ENCODE peak calls at places on chromosomes 5 and 9, in nine cellular contexts. U is A549, X is NB4, S is H1, N is endothelial cell of umbilical vein, B is HepG2, L is WTC11, H is K562, Q is SK-N-SH. W is an unnamed sample.

GRCh38 chr9:123637940-123638634 is 282.1 kb downstream of the CRB2 start:
- DNase-seq in U (no peak), X (peak), S (no peak), N (peak), B (no peak), L (no peak), H (peak), Q (no peak), W (no peak)

GRCh38 chr9:111937781-111938426 is 41.3 kb downstream of the UGCG start:
- DNase-seq in U (no peak), X (peak), S (no peak), N (peak), B (no peak), L (no peak), H (peak), Q (no peak), W (no peak)

GRCh38 chr9:133944746-133945135 is 47.4 kb downstream of the VAV2 start:
- DNase-seq in U (no peak), X (no peak), S (no peak), N (peak), B (no peak), L (no peak), H (no peak), Q (no peak), W (no peak)

GRCh38 chr9:126420643-126421564 is 94.3 kb downstream of the MVB12B start:
- DNase-seq in U (peak), X (no peak), S (no peak), N (no peak), B (peak), L (no peak), H (no peak), Q (no peak), W (peak)

GRCh38 chr9:98570055-98570454 is 138.7 kb downstream of the GABBR2 start:
- DNase-seq in U (no peak), X (no peak), S (no peak), N (no peak), B (no peak), L (no peak), H (no peak), Q (no peak), W (no peak)

GRCh38 chr5:36877667-36878420 is 1.3 kb downstream of the NIPBL start:
- DNase-seq in U (peak), X (peak), S (no peak), N (peak), B (peak), L (no peak), H (peak), Q (peak), W (peak)

GRCh38 chr5:142486581-142486980 is 161.8 kb upstream of the SPRY4 start:
- DNase-seq in U (no peak), X (no peak), S (no peak), N (no peak), B (no peak), L (no peak), H (no peak), Q (no peak), W (no peak)

GRCh38 chr5:457195-457961 is 14.4 kb downstream of the EXOC3 start:
- DNase-seq in U (no peak), X (no peak), S (no peak), N (no peak), B (no peak), L (no peak), H (no peak), Q (no peak), W (no peak)

GRCh38 chr5:123795688-123796087 is 283.7 kb downstream of the CSNK1G3 start:
- DNase-seq in U (no peak), X (no peak), S (no peak), N (no peak), B (no peak), L (no peak), H (no peak), Q (no peak), W (no peak)

GRCh38 chr5:1730487-1730847 is 69.2 kb downstream of the MRPL36 start:
- DNase-seq in U (no peak), X (no peak), S (peak), N (no peak), B (no peak), L (no peak), H (no peak), Q (peak), W (no peak)

GRCh38 chr5:152505442-152506042 is 100.5 kb upstream of the NMUR2 start:
- DNase-seq in U (peak), X (peak), S (peak), N (peak), B (peak), L (peak), H (peak), Q (peak), W (peak)

GRCh38 chr5:135345945-135346731 is 52.9 kb downstream of the MACROH2A1 start:
- DNase-seq in U (no peak), X (no peak), S (no peak), N (no peak), B (no peak), L (no peak), H (no peak), Q (no peak), W (no peak)

GRCh38 chr9:125472926-125473701 is 211.5 kb downstream of the GAPVD1 start:
- DNase-seq in U (no peak), X (no peak), S (no peak), N (peak), B (peak), L (peak), H (peak), Q (peak), W (no peak)

GRCh38 chr9:89408628-89409101 is 89.2 kb downstream of the SEMA4D start:
- DNase-seq in U (no peak), X (peak), S (no peak), N (no peak), B (no peak), L (no peak), H (no peak), Q (no peak), W (no peak)

GRCh38 chr9:15295761-15296405 is 11.1 kb downstream of the TTC39B start:
- DNase-seq in U (peak), X (peak), S (peak), N (peak), B (peak), L (no peak), H (no peak), Q (no peak), W (no peak)

GRCh38 chr5:63154480-63155309 is 576.1 kb downstream of the LRRC70 start:
- DNase-seq in U (no peak), X (no peak), S (no peak), N (no peak), B (no peak), L (no peak), H (no peak), Q (no peak), W (no peak)

GRCh38 chr5:72531496-72532190 is 24.4 kb upstream of the ZNF366 start:
- DNase-seq in U (no peak), X (no peak), S (no peak), N (peak), B (no peak), L (no peak), H (no peak), Q (no peak), W (no peak)

GRCh38 chr9:131923766-131924165 is 155.9 kb downstream of the MED27 start:
- DNase-seq in U (no peak), X (no peak), S (no peak), N (peak), B (no peak), L (no peak), H (no peak), Q (no peak), W (no peak)

GRCh38 chr5:43874772-43875171 is 271.8 kb downstream of the NNT start:
- DNase-seq in U (no peak), X (no peak), S (no peak), N (no peak), B (peak), L (no peak), H (no peak), Q (no peak), W (no peak)

GRCh38 chr5:117138523-117138922 is 563.9 kb upstream of the SEMA6A start:
- DNase-seq in U (no peak), X (no peak), S (no peak), N (no peak), B (no peak), L (no peak), H (no peak), Q (no peak), W (no peak)

GRCh38 chr9:3441197-3441816 is 84.5 kb downstream of the RFX3 start:
- DNase-seq in U (peak), X (peak), S (no peak), N (peak), B (peak), L (peak), H (peak), Q (peak), W (peak)

GRCh38 chr5:56075361-56075760 is 80.6 kb upstream of the IL6ST start:
- DNase-seq in U (no peak), X (no peak), S (no peak), N (peak), B (no peak), L (no peak), H (no peak), Q (no peak), W (no peak)

GRCh38 chr9:110744753-110745522 is 76.3 kb downstream of the MUSK start:
- DNase-seq in U (peak), X (no peak), S (no peak), N (peak), B (no peak), L (no peak), H (no peak), Q (no peak), W (peak)

GRCh38 chr9:37390759-37391158 is 31.7 kb upstream of the GRHPR start:
- DNase-seq in U (no peak), X (peak), S (peak), N (no peak), B (peak), L (peak), H (peak), Q (no peak), W (peak)

GRCh38 chr9:79195904-79196303 is 375.9 kb upstream of the TLE4 start:
- DNase-seq in U (no peak), X (no peak), S (no peak), N (no peak), B (no peak), L (no peak), H (no peak), Q (no peak), W (no peak)

GRCh38 chr5:178998441-178998840 is 3.3 kb upstream of the GRM6 start:
- DNase-seq in U (no peak), X (no peak), S (no peak), N (no peak), B (no peak), L (no peak), H (no peak), Q (no peak), W (no peak)

GRCh38 chr5:100479079-100479688 is 56.0 kb upstream of the FAM174A start:
- DNase-seq in U (no peak), X (peak), S (no peak), N (peak), B (peak), L (no peak), H (peak), Q (peak), W (peak)

GRCh38 chr5:124599048-124599973 is 147.1 kb downstream of the ZNF608 start:
- DNase-seq in U (peak), X (no peak), S (no peak), N (peak), B (peak), L (no peak), H (peak), Q (peak), W (no peak)

GRCh38 chr9:137437691-137438590 is 3.2 kb downstream of the ENTPD8 start:
- DNase-seq in U (no peak), X (no peak), S (no peak), N (no peak), B (no peak), L (no peak), H (no peak), Q (peak), W (no peak)

GRCh38 chr5:73339165-73339564 is 109.4 kb downstream of the FOXD1 start:
- DNase-seq in U (no peak), X (no peak), S (no peak), N (no peak), B (no peak), L (no peak), H (no peak), Q (no peak), W (no peak)

GRCh38 chr5:17395516-17395915 is 102.5 kb upstream of the TAF11L2 start:
- DNase-seq in U (no peak), X (no peak), S (no peak), N (no peak), B (no peak), L (no peak), H (no peak), Q (no peak), W (no peak)

GRCh38 chr5:87845734-87846133 is 422.9 kb downstream of the TMEM161B start:
- DNase-seq in U (no peak), X (no peak), S (no peak), N (no peak), B (no peak), L (no peak), H (no peak), Q (no peak), W (no peak)

GRCh38 chr5:87851603-87852002 is 417.0 kb downstream of the TMEM161B start:
- DNase-seq in U (no peak), X (no peak), S (no peak), N (no peak), B (no peak), L (no peak), H (no peak), Q (no peak), W (no peak)

GRCh38 chr5:87844866-87845265 is 423.8 kb downstream of the TMEM161B start:
- DNase-seq in U (no peak), X (no peak), S (no peak), N (no peak), B (no peak), L (no peak), H (no peak), Q (no peak), W (no peak)

GRCh38 chr5:87853541-87853940 is 415.1 kb downstream of the TMEM161B start:
- DNase-seq in U (no peak), X (no peak), S (no peak), N (no peak), B (no peak), L (no peak), H (no peak), Q (no peak), W (no peak)

DNA sequence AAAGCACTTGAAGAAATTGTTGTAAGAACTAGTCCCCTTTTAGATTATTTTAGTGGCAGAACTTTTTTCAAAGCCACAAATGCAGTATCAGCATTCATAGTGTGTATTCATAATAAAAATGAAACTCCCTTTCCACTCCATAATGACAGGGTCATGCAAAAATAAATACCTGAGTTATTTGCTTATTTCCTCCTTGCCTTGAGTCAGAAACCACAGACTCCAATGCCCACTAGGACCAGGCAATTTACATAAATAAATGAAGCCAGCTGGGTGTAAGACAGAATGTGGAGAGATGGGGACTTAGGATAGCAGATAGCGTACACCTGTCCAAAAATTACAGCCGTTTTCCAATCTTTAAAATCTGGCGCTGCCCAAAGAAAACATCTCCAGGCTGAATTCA is 417.8 kb downstream of the TMEM161B start:
- DNase-seq in U (no peak), X (no peak), S (no peak), N (no peak), B (no peak), L (no peak), H (no peak), Q (no peak), W (no peak)
- TF ChIP-seq MAX in U (no peak), X (no peak), S (no peak), N (no peak), B (no peak), L (no peak), H (no peak), Q (no peak), W (no peak)

GRCh38 chr9:105052346-105052745 is 124.4 kb upstream of the ABCA1 start:
- DNase-seq in U (no peak), X (no peak), S (no peak), N (no peak), B (no peak), L (no peak), H (no peak), Q (no peak), W (no peak)

GRCh38 chr9:105054488-105054887 is 126.5 kb upstream of the ABCA1 start:
- DNase-seq in U (no peak), X (no peak), S (no peak), N (no peak), B (peak), L (no peak), H (no peak), Q (no peak), W (no peak)

GRCh38 chr9:105055922-105056321 is 128.0 kb upstream of the ABCA1 start:
- DNase-seq in U (no peak), X (no peak), S (no peak), N (peak), B (no peak), L (no peak), H (no peak), Q (no peak), W (no peak)

GRCh38 chr9:105051897-105052296 is 123.9 kb upstream of the ABCA1 start:
- DNase-seq in U (no peak), X (no peak), S (no peak), N (no peak), B (no peak), L (no peak), H (no peak), Q (no peak), W (no peak)

DNA sequence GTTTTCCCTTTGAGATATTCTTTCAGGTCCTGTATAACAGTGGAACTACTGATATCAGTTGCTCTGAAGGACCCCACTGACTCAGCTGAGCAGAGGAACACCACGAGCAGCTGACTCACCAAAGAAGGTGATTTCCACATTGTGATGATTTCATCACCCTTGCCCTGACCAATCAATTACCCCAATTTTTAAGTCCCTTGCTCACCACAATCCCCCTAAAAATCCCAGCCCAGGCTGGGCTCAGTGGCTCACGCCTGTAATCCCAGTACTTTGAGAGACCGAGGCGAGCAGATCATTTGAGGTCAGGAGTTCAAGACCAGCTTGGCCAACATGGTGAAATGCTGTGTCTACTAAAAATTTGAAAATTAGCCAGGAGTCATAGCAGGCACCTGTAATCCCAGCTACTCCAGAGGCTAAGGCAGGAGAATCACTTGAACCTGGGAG is 125.3 kb upstream of the ABCA1 start:
- DNase-seq in U (no peak), X (peak), S (no peak), N (no peak), B (no peak), L (no peak), H (peak), Q (no peak), W (no peak)
- TF ChIP-seq MAX in U (peak), X (no peak), S (no peak), N (no peak), B (no peak), L (no peak), H (no peak), Q (no peak), W (no peak)

DNA sequence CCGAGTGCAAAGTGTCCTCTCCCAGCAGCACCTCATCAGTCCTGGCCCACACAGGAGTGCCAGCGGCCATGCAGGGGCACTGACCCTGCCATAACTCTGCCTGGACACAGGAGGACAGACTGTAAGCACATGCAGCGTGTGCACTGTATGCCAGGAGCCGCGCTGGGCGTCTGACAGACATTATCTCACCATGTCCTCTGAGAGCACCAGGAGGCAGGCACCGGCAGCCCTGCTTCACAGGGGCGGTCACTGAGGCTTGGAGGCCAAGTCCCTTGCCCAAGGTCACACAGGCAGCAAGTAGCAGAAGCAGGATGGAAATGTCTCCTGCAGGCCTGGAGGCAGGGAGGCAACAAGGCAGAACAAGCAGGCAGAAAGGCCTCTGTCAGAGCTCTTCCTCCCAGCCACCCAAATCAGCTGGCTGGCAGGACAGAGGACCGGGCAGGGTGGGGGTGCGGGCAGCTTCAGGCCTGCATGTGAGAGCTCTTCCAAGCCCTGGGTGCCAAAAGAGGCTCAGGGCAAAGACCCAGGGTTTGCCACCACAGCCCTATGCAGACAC is 8.4 kb downstream of the EEIG1 start:
- DNase-seq in U (no peak), X (no peak), S (no peak), N (no peak), B (no peak), L (no peak), H (no peak), Q (peak), W (no peak)
- TF ChIP-seq MAX in U (no peak), X (no peak), S (no peak), N (no peak), B (no peak), L (no peak), H (no peak), Q (no peak), W (no peak)

DNA sequence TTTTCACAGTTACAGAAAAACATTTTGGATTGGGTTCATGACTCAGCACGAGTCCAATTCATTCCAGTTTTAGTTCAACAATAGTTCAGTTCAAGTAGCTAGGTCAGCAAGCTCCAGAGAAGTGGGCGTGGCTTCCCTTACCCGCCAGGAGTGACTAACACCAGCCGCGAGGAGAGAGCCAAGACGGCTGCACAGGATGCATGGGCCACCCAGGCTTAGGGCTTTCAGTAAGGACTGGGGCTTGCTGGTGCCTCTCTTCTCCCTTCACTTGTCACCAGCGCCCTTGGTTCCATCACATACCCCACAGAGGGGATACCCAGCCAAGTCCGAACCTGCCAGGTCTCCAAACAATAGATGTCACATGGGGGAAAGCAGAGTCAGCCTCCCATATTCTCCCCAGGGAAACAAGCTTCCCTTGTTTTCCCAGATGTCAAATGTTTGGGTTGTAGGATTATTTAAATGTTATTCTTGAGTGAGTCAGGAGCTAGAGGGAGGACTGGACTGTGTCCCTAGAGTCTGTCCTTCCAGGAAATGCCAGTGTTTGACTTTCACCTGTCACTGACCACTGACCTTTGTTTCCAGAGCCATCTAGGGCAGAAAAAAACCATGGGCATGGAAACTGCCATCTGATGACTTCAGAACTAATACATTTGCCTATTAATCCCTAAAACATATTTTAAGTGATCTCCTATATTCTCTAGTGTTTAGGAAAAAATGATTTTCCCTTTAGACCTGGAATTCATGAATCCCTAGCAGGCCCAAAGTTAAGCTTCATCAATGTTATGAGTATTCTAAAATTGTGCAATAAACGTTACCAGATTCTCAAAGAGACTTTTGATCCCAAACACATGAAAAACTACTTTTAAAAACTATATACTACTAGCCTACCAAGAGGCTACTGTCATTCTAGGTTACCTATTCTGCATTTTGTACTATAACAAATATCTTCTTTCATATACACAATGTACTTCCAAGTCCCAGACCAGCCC is 51.9 kb downstream of the NIPAL4 start:
- DNase-seq in U (peak), X (peak), S (no peak), N (peak), B (peak), L (peak), H (peak), Q (no peak), W (peak)
- TF ChIP-seq MAX in U (peak), X (no peak), S (no peak), N (peak), B (no peak), L (no peak), H (no peak), Q (peak), W (peak)